ENCODE peak calls at places on chromosomes 16 and 17, in six cellular contexts. H is transverse colon, O is H9, M is mammary epithelial cell, Q is SK-N-SH, W is Calu3. U is an unnamed sample.

GRCh38 chr17:6098466-6099180 is 28.4 kb downstream of the WSCD1 start:
- DNase-seq in H (no peak), O (peak; percentile 63), M (no peak), Q (no peak), W (no peak), U (no peak)

GRCh38 chr16:19997734-19998133 is 76.0 kb downstream of the GPR139 start:
- DNase-seq in H (no peak), O (no peak), M (no peak), Q (no peak), W (no peak), U (no peak)

GRCh38 chr16:56625943-56626654 is 518 bp downstream of the MT1E start:
- DNase-seq in H (peak; percentile 56), O (no peak), M (no peak), Q (no peak), W (no peak), U (no peak)

GRCh38 chr16:56551796-56552738 is 12.8 kb upstream of the MT4 start:
- DNase-seq in H (peak; percentile 22), O (no peak), M (no peak), Q (no peak), W (no peak), U (no peak)

GRCh38 chr16:79013930-79014329 is 586.6 kb downstream of the MAF start:
- DNase-seq in H (no peak), O (no peak), M (no peak), Q (no peak), W (no peak), U (no peak)

GRCh38 chr17:69246726-69247375 is 18.2 kb upstream of the ABCA10 start:
- DNase-seq in H (no peak), O (no peak), M (peak; percentile 24), Q (peak; percentile 39), W (no peak), U (peak; percentile 62)

GRCh38 chr16:86051376-86052114 is 152.6 kb downstream of the IRF8 start:
- DNase-seq in H (no peak), O (no peak), M (no peak), Q (no peak), W (no peak), U (no peak)

GRCh38 chr17:35797918-35798317 is 2.5 kb upstream of the MMP28 start:
- DNase-seq in H (no peak), O (no peak), M (no peak), Q (no peak), W (no peak), U (no peak)

GRCh38 chr17:28953444-28954118 is 2.3 kb upstream of the PHF12 start:
- DNase-seq in H (peak; percentile 51), O (peak; percentile 96), M (peak; percentile 19), Q (peak; percentile 61), W (peak; percentile 56), U (peak; percentile 48)

GRCh38 chr17:6455321-6455705 is 11.1 kb downstream of the PIMREG start:
- DNase-seq in H (peak; percentile 62), O (peak; percentile 81), M (no peak), Q (peak; percentile 74), W (no peak), U (no peak)

GRCh38 chr16:53429221-53429943 is 4.9 kb upstream of the RBL2 start:
- DNase-seq in H (no peak), O (no peak), M (peak; percentile 65), Q (peak; percentile 48), W (peak; percentile 58), U (peak; percentile 60)

GRCh38 chr16:9139965-9140364 is 48.5 kb downstream of the HAPSTR1 start:
- DNase-seq in H (no peak), O (peak; percentile 71), M (peak; percentile 30), Q (peak; percentile 42), W (peak; percentile 39), U (peak; percentile 47)

GRCh38 chr17:76252040-76252954 is 12.0 kb upstream of the RNF157 start:
- DNase-seq in H (peak; percentile 67), O (no peak), M (peak; percentile 100), Q (no peak), W (peak; percentile 75), U (peak; percentile 99)

GRCh38 chr16:75254359-75254837 is 3.0 kb upstream of the BCAR1 start:
- DNase-seq in H (peak; percentile 41), O (peak; percentile 78), M (peak; percentile 86), Q (peak; percentile 48), W (no peak), U (peak; percentile 88)

GRCh38 chr16:677306-678190 is 2.1 kb downstream of the RHBDL1 start:
- DNase-seq in H (no peak), O (peak; percentile 67), M (no peak), Q (no peak), W (no peak), U (no peak)

GRCh38 chr16:20946015-20946629 is 45.6 kb downstream of the LYRM1 start:
- DNase-seq in H (no peak), O (no peak), M (no peak), Q (no peak), W (no peak), U (no peak)

DNA sequence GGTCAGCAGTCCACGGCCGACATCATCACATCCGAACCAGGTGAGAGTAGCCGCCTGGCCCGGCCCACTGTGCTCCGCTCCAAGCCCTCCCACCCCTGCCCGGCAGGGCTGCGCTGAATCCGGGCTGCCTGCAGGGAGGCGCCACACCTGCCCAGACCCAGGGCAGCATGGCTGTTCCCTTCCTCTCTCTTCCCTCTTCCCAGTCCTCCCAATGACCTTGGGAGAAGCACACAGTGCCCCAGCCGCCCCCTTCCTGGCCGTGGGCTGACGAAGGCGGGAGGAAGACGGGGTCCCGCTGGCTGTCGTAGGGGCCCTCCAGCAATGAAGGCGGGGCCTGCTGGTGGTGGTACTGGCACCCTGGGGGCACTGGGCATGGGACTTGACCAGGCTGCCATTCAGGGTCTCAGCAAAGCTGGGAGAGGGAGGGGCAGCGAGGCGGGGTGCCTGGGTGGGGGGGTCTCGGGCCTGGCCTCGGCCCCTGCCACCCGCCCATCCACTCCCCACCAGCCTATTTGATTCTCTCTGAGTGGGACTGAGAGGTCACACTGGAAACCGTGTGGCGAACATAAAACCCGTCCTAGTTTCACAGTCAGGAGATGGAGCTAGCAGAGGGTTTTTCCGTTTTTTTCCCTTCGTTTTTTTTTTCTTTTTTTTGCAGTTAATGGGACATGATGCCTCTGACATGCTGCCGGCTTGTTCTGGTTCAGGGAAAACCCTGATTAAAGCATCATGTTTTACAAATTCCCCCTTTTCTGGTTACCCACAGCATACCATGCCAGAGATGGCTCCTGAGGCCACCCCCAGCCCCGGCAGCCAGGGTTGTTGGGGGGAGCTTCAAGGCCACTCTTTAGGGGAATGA is 50.6 kb downstream of the BAHCC1 start:
- DNase-seq in H (no peak), O (peak; percentile 66), M (no peak), Q (no peak), W (no peak), U (no peak)
- TF ChIP-seq CTCF in H (no peak), O (peak; percentile 40), M (no peak), Q (no peak), W (no peak), U (no peak)

GRCh38 chr16:55042556-55043432 is 112.1 kb downstream of the IRX5 start:
- DNase-seq in H (no peak), O (peak; percentile 12), M (no peak), Q (no peak), W (no peak), U (no peak)

GRCh38 chr16:55041540-55042234 is 111.0 kb downstream of the IRX5 start:
- DNase-seq in H (no peak), O (no peak), M (no peak), Q (no peak), W (no peak), U (no peak)

GRCh38 chr16:55045329-55046145 is 114.9 kb downstream of the IRX5 start:
- DNase-seq in H (no peak), O (no peak), M (no peak), Q (no peak), W (no peak), U (no peak)

GRCh38 chr16:55044366-55044975 is 113.8 kb downstream of the IRX5 start:
- DNase-seq in H (no peak), O (no peak), M (no peak), Q (no peak), W (no peak), U (no peak)

DNA sequence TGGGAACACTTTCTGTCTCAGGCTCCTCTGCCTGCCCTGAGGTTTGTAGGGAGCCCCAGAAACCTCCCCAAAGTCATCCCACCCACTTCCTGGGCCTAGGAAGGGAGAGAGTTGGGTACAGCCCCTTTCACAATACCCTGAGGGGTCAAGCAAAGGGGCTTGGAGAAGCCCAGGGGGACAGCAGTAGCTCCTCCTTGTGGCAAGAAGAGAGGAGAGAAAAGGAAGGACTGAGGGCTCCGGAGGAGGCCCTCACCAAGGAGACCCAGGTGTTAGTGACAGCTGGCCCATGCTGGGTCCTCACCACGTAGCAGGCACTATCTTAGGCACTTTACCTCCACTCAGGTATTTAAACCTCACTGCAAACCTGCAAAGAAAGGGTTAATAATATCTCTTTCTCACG is 112.8 kb downstream of the IRX5 start:
- DNase-seq in H (no peak), O (no peak), M (no peak), Q (no peak), W (no peak), U (no peak)
- TF ChIP-seq CTCF in H (no peak), O (peak; percentile 51), M (no peak), Q (no peak), W (no peak), U (no peak)

GRCh38 chr17:81336930-81337325 is 41.8 kb upstream of the SLC38A10 start:
- DNase-seq in H (peak; percentile 14), O (peak; percentile 25), M (no peak), Q (no peak), W (no peak), U (no peak)

GRCh38 chr17:81339180-81339501 is 44.0 kb upstream of the SLC38A10 start:
- DNase-seq in H (peak; percentile 49), O (no peak), M (no peak), Q (peak; percentile 74), W (no peak), U (no peak)

GRCh38 chr17:81337449-81337848 is 42.3 kb upstream of the SLC38A10 start:
- DNase-seq in H (peak; percentile 67), O (peak; percentile 57), M (no peak), Q (peak; percentile 72), W (peak; percentile 47), U (no peak)

GRCh38 chr17:81339502-81340296 is 44.6 kb upstream of the SLC38A10 start:
- DNase-seq in H (peak; percentile 50), O (peak; percentile 78), M (no peak), Q (no peak), W (peak; percentile 78), U (no peak)

GRCh38 chr17:81338301-81339179 is 43.4 kb upstream of the SLC38A10 start:
- DNase-seq in H (peak; percentile 7), O (peak; percentile 45), M (no peak), Q (peak; percentile 90), W (no peak), U (no peak)
- TF ChIP-seq CTCF in H (no peak), O (peak; percentile 38), M (no peak), Q (no peak), W (no peak), U (no peak)

DNA sequence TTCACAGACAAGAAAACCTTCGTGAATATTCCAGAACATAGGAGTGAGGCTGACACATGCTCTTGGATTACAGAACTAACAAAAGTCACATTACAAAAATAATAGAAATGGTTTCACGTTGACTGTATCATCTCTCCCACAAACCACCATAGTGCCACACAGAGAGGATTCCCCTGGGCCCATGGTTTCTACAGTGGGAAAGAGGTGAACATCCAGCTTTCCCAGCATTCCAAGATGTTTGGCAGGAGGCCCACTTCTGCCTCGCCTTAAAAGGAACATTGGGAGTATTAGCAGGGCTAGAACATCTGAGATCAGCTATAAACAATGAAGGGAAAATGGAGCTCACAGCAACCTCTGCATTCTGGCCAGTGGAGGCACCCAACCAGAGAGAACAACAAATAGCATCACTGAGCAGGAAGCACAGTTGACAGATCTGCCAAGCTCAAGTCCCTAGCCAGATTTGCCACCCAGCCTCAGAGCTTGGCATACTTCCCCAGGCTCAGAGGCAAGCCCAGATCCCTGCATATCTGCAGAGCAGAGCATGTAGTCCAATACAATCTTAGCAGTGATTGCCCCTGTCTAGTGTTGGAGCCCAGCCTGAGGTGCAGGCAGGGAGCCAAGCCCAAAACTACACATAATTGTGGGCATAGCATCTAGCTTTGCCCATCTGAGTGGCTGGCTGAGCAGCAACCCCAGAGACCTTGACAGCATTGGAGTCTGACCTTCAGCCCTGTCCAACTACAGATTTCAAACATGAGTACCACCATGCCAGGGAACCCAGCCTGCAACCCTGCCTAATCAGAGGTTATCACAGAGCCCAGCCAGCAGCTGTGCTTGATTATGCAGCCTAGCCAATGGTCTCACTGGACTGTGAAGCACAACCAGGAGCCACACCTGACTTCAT is 260.4 kb downstream of the CEP112 start:
- DNase-seq in H (no peak), O (no peak), M (no peak), Q (no peak), W (no peak), U (no peak)
- TF ChIP-seq CTCF in H (no peak), O (no peak), M (no peak), Q (no peak), W (no peak), U (no peak)

U was measured in MCF 10A.